ENCODE peak calls at places on chromosomes 13 and 19, in six cellular contexts. H, F, G, I, Y and U are unnamed samples.

GRCh38 chr13:76852991-76853390 is 33.2 kb downstream of the KCTD12 start:
- DNase-seq in Y (no peak), F (no peak), I (no peak), H (peak), G (no peak), U (no peak)

GRCh38 chr13:110907951-110908898 is 6.6 kb downstream of the ANKRD10 start:
- DNase-seq in F (no peak), H (no peak), Y (no peak), G (no peak), I (no peak), U (no peak)

GRCh38 chr19:51794865-51795490 is at the start of gene FPR3:
- DNase-seq in I (no peak), Y (no peak), H (no peak), G (no peak), F (no peak), U (no peak)

GRCh38 chr13:113534236-113534860 is 43.8 kb upstream of the DCUN1D2 start:
- DNase-seq in G (no peak), H (no peak), I (no peak), Y (no peak), F (no peak), U (no peak)

GRCh38 chr13:32829676-32830091 is 186.5 kb upstream of the KL start:
- DNase-seq in I (peak), G (no peak), Y (peak), H (peak), F (no peak), U (no peak)

GRCh38 chr13:66225071-66225470 is 1005.1 kb downstream of the PCDH9 start:
- DNase-seq in Y (no peak), F (no peak), H (no peak), I (no peak), G (no peak), U (no peak)

GRCh38 chr19:7999376-7999775 is 6.1 kb downstream of the ELAVL1 start:
- DNase-seq in H (no peak), Y (no peak), F (no peak), G (no peak), I (no peak), U (no peak)

GRCh38 chr19:38046254-38047047 is 139.4 kb downstream of the SIPA1L3 start:
- DNase-seq in F (no peak), H (no peak), G (no peak), I (no peak), Y (no peak), U (no peak)

GRCh38 chr13:111343186-111343805 is 22.9 kb downstream of the TEX29 start:
- DNase-seq in G (no peak), F (no peak), H (no peak), Y (no peak), I (no peak), U (no peak)

GRCh38 chr19:8370176-8371010 is 6.4 kb downstream of the ANGPTL4 start:
- DNase-seq in H (no peak), I (no peak), F (no peak), Y (no peak), G (no peak), U (no peak)

GRCh38 chr19:12938536-12939291 is at the start of gene CALR:
- DNase-seq in F (no peak), I (no peak), Y (no peak), G (peak), H (no peak), U (no peak)